ENCODE peak calls at places on chromosomes 4 and X, in eight cellular contexts. One of them, this sample, is unnamed.

GRCh38 chr4:11130195-11130975 is 298.3 kb downstream of the HS3ST1 start:
- DNase-seq in left ventricle myocardium superior: no peak
- DNase-seq in NT2/D1: no peak
- DNase-seq in activated gamma-delta T cell: no peak
- DNase-seq in left kidney: no peak
- DNase-seq in activated T-helper 1 cell treated with Interleukin-2 at 50 U/mL for 16 hours: no peak
- DNase-seq in upper lobe of right lung: no peak
- DNase-seq in amniotic stem cell: no peak
- DNase-seq in this sample: no peak

GRCh38 chr4:123588631-123589223 is 192.1 kb downstream of the SPRY1 start:
- DNase-seq in NT2/D1: no peak
- DNase-seq in left ventricle myocardium superior: no peak
- DNase-seq in left kidney: peak; percentile 42
- DNase-seq in activated T-helper 1 cell treated with Interleukin-2 at 50 U/mL for 16 hours: no peak
- DNase-seq in activated gamma-delta T cell: no peak
- DNase-seq in amniotic stem cell: peak; percentile 1
- DNase-seq in upper lobe of right lung: no peak
- DNase-seq in this sample: no peak

GRCh38 chr4:112510468-112511293 is 5.3 kb downstream of the NEUROG2 start:
- DNase-seq in activated T-helper 1 cell treated with Interleukin-2 at 50 U/mL for 16 hours: no peak
- DNase-seq in amniotic stem cell: no peak
- DNase-seq in NT2/D1: no peak
- DNase-seq in left kidney: peak; percentile 59
- DNase-seq in activated gamma-delta T cell: peak; percentile 5
- DNase-seq in upper lobe of right lung: no peak
- DNase-seq in left ventricle myocardium superior: no peak
- DNase-seq in this sample: no peak

GRCh38 chr4:133921280-133922195 is 280.1 kb downstream of the PABPC4L start:
- DNase-seq in left kidney: no peak
- DNase-seq in amniotic stem cell: no peak
- DNase-seq in activated gamma-delta T cell: no peak
- DNase-seq in NT2/D1: no peak
- DNase-seq in upper lobe of right lung: no peak
- DNase-seq in activated T-helper 1 cell treated with Interleukin-2 at 50 U/mL for 16 hours: no peak
- DNase-seq in left ventricle myocardium superior: no peak
- DNase-seq in this sample: no peak

GRCh38 chr4:7384003-7384928 is 50.5 kb downstream of the PSAPL1 start:
- DNase-seq in amniotic stem cell: no peak
- DNase-seq in activated T-helper 1 cell treated with Interleukin-2 at 50 U/mL for 16 hours: no peak
- DNase-seq in activated gamma-delta T cell: no peak
- DNase-seq in NT2/D1: no peak
- DNase-seq in upper lobe of right lung: peak; percentile 34
- DNase-seq in left kidney: no peak
- DNase-seq in left ventricle myocardium superior: no peak
- DNase-seq in this sample: peak; percentile 14

GRCh38 chrX:31547416-31547815 is 475.6 kb upstream of the FTHL17 start:
- DNase-seq in upper lobe of right lung: no peak
- DNase-seq in activated gamma-delta T cell: no peak
- DNase-seq in activated T-helper 1 cell treated with Interleukin-2 at 50 U/mL for 16 hours: no peak
- DNase-seq in left kidney: no peak
- DNase-seq in NT2/D1: no peak
- DNase-seq in amniotic stem cell: no peak
- DNase-seq in left ventricle myocardium superior: no peak
- DNase-seq in this sample: no peak

GRCh38 chrX:106611682-106612402 is at the start of gene RADX:
- DNase-seq in NT2/D1: peak; percentile 83
- DNase-seq in left ventricle myocardium superior: peak; percentile 83
- DNase-seq in amniotic stem cell: peak; percentile 1
- DNase-seq in left kidney: peak; percentile 92
- DNase-seq in activated T-helper 1 cell treated with Interleukin-2 at 50 U/mL for 16 hours: peak; percentile 72
- DNase-seq in activated gamma-delta T cell: peak; percentile 68
- DNase-seq in upper lobe of right lung: peak; percentile 91
- DNase-seq in this sample: peak; percentile 87

GRCh38 chr4:5278213-5278612 is 226.9 kb downstream of the STK32B start:
- DNase-seq in left kidney: no peak
- DNase-seq in upper lobe of right lung: no peak
- DNase-seq in left ventricle myocardium superior: no peak
- DNase-seq in activated T-helper 1 cell treated with Interleukin-2 at 50 U/mL for 16 hours: no peak
- DNase-seq in amniotic stem cell: no peak
- DNase-seq in activated gamma-delta T cell: no peak
- DNase-seq in NT2/D1: no peak
- DNase-seq in this sample: no peak

GRCh38 chrX:147958316-147958715 is 22.8 kb upstream of the FMR1NB start:
- DNase-seq in left ventricle myocardium superior: no peak
- DNase-seq in activated T-helper 1 cell treated with Interleukin-2 at 50 U/mL for 16 hours: no peak
- DNase-seq in upper lobe of right lung: no peak
- DNase-seq in activated gamma-delta T cell: no peak
- DNase-seq in NT2/D1: no peak
- DNase-seq in amniotic stem cell: no peak
- DNase-seq in left kidney: no peak
- DNase-seq in this sample: no peak

GRCh38 chrX:118528089-118528753 is 32.6 kb downstream of the DOCK11 start:
- DNase-seq in NT2/D1: no peak
- DNase-seq in amniotic stem cell: no peak
- DNase-seq in left ventricle myocardium superior: no peak
- DNase-seq in left kidney: no peak
- DNase-seq in upper lobe of right lung: peak; percentile 56
- DNase-seq in activated gamma-delta T cell: peak; percentile 17
- DNase-seq in activated T-helper 1 cell treated with Interleukin-2 at 50 U/mL for 16 hours: peak; percentile 20
- DNase-seq in this sample: peak; percentile 69

GRCh38 chr4:9765091-9765490 is 16.3 kb upstream of the DRD5 start:
- DNase-seq in NT2/D1: no peak
- DNase-seq in upper lobe of right lung: no peak
- DNase-seq in activated T-helper 1 cell treated with Interleukin-2 at 50 U/mL for 16 hours: no peak
- DNase-seq in left ventricle myocardium superior: peak; percentile 31
- DNase-seq in amniotic stem cell: no peak
- DNase-seq in activated gamma-delta T cell: no peak
- DNase-seq in left kidney: peak; percentile 56
- DNase-seq in this sample: peak; percentile 33

GRCh38 chr4:57127361-57127760 is 17.2 kb upstream of the IGFBP7 start:
- DNase-seq in activated gamma-delta T cell: no peak
- DNase-seq in upper lobe of right lung: no peak
- DNase-seq in activated T-helper 1 cell treated with Interleukin-2 at 50 U/mL for 16 hours: no peak
- DNase-seq in amniotic stem cell: no peak
- DNase-seq in left kidney: no peak
- DNase-seq in left ventricle myocardium superior: no peak
- DNase-seq in NT2/D1: no peak
- DNase-seq in this sample: no peak

GRCh38 chrX:9131066-9131465 is 97.1 kb upstream of the FAM9B start:
- DNase-seq in activated gamma-delta T cell: no peak
- DNase-seq in left kidney: no peak
- DNase-seq in amniotic stem cell: no peak
- DNase-seq in activated T-helper 1 cell treated with Interleukin-2 at 50 U/mL for 16 hours: no peak
- DNase-seq in left ventricle myocardium superior: no peak
- DNase-seq in NT2/D1: no peak
- DNase-seq in upper lobe of right lung: no peak
- DNase-seq in this sample: no peak

GRCh38 chrX:19212037-19212436 is 89.8 kb upstream of the ADGRG2 start:
- DNase-seq in left ventricle myocardium superior: no peak
- DNase-seq in left kidney: no peak
- DNase-seq in activated T-helper 1 cell treated with Interleukin-2 at 50 U/mL for 16 hours: no peak
- DNase-seq in amniotic stem cell: no peak
- DNase-seq in NT2/D1: no peak
- DNase-seq in activated gamma-delta T cell: no peak
- DNase-seq in upper lobe of right lung: no peak
- DNase-seq in this sample: no peak

GRCh38 chrX:47637546-47638195 is 7.9 kb upstream of the CFP start:
- DNase-seq in NT2/D1: no peak
- DNase-seq in amniotic stem cell: no peak
- DNase-seq in left ventricle myocardium superior: peak; percentile 58
- DNase-seq in activated T-helper 1 cell treated with Interleukin-2 at 50 U/mL for 16 hours: no peak
- DNase-seq in activated gamma-delta T cell: no peak
- DNase-seq in left kidney: peak; percentile 56
- DNase-seq in upper lobe of right lung: peak; percentile 84
- DNase-seq in this sample: peak; percentile 39

GRCh38 chr4:70954032-70954431 is 39.4 kb upstream of the DCK start:
- DNase-seq in left ventricle myocardium superior: no peak
- DNase-seq in NT2/D1: no peak
- DNase-seq in activated gamma-delta T cell: no peak
- DNase-seq in activated T-helper 1 cell treated with Interleukin-2 at 50 U/mL for 16 hours: no peak
- DNase-seq in upper lobe of right lung: no peak
- DNase-seq in left kidney: no peak
- DNase-seq in amniotic stem cell: no peak
- DNase-seq in this sample: no peak

GRCh38 chrX:20418379-20418778 is 151.7 kb upstream of the RPS6KA3 start:
- DNase-seq in left ventricle myocardium superior: no peak
- DNase-seq in amniotic stem cell: no peak
- DNase-seq in upper lobe of right lung: no peak
- DNase-seq in activated gamma-delta T cell: no peak
- DNase-seq in left kidney: no peak
- DNase-seq in NT2/D1: no peak
- DNase-seq in activated T-helper 1 cell treated with Interleukin-2 at 50 U/mL for 16 hours: no peak
- DNase-seq in this sample: no peak

GRCh38 chr4:24516926-24517325 is 67.4 kb downstream of the DHX15 start:
- DNase-seq in NT2/D1: no peak
- DNase-seq in left ventricle myocardium superior: no peak
- DNase-seq in activated T-helper 1 cell treated with Interleukin-2 at 50 U/mL for 16 hours: no peak
- DNase-seq in activated gamma-delta T cell: no peak
- DNase-seq in left kidney: no peak
- DNase-seq in amniotic stem cell: no peak
- DNase-seq in upper lobe of right lung: no peak
- DNase-seq in this sample: no peak

GRCh38 chr4:188682321-188682720 is 543.1 kb downstream of the TRIML1 start:
- DNase-seq in activated gamma-delta T cell: no peak
- DNase-seq in left ventricle myocardium superior: no peak
- DNase-seq in left kidney: no peak
- DNase-seq in NT2/D1: no peak
- DNase-seq in activated T-helper 1 cell treated with Interleukin-2 at 50 U/mL for 16 hours: no peak
- DNase-seq in upper lobe of right lung: no peak
- DNase-seq in amniotic stem cell: no peak
- DNase-seq in this sample: no peak

GRCh38 chrX:136126892-136127406 is 20.4 kb upstream of the FHL1 start:
- DNase-seq in activated gamma-delta T cell: no peak
- DNase-seq in upper lobe of right lung: no peak
- DNase-seq in left kidney: no peak
- DNase-seq in NT2/D1: no peak
- DNase-seq in left ventricle myocardium superior: no peak
- DNase-seq in activated T-helper 1 cell treated with Interleukin-2 at 50 U/mL for 16 hours: no peak
- DNase-seq in amniotic stem cell: no peak
- DNase-seq in this sample: no peak

GRCh38 chrX:39973810-39974209 is 123.9 kb downstream of the BCOR start:
- DNase-seq in activated gamma-delta T cell: no peak
- DNase-seq in amniotic stem cell: no peak
- DNase-seq in left ventricle myocardium superior: no peak
- DNase-seq in NT2/D1: no peak
- DNase-seq in left kidney: no peak
- DNase-seq in upper lobe of right lung: no peak
- DNase-seq in activated T-helper 1 cell treated with Interleukin-2 at 50 U/mL for 16 hours: no peak
- DNase-seq in this sample: no peak

GRCh38 chr4:187019896-187020295 is 296.2 kb upstream of the FAT1 start:
- DNase-seq in NT2/D1: peak; percentile 6
- DNase-seq in left kidney: no peak
- DNase-seq in activated gamma-delta T cell: no peak
- DNase-seq in activated T-helper 1 cell treated with Interleukin-2 at 50 U/mL for 16 hours: no peak
- DNase-seq in left ventricle myocardium superior: no peak
- DNase-seq in amniotic stem cell: no peak
- DNase-seq in upper lobe of right lung: no peak
- DNase-seq in this sample: no peak

GRCh38 chr4:86940176-86940575 is 5.4 kb downstream of the AFF1 start:
- DNase-seq in amniotic stem cell: no peak
- DNase-seq in activated T-helper 1 cell treated with Interleukin-2 at 50 U/mL for 16 hours: no peak
- DNase-seq in activated gamma-delta T cell: no peak
- DNase-seq in left ventricle myocardium superior: no peak
- DNase-seq in upper lobe of right lung: no peak
- DNase-seq in left kidney: no peak
- DNase-seq in NT2/D1: no peak
- DNase-seq in this sample: no peak

GRCh38 chr4:4950891-4951290 is 68.4 kb downstream of the CYTL1 start:
- DNase-seq in NT2/D1: no peak
- DNase-seq in amniotic stem cell: no peak
- DNase-seq in upper lobe of right lung: no peak
- DNase-seq in left ventricle myocardium superior: no peak
- DNase-seq in activated T-helper 1 cell treated with Interleukin-2 at 50 U/mL for 16 hours: no peak
- DNase-seq in activated gamma-delta T cell: no peak
- DNase-seq in left kidney: no peak
- DNase-seq in this sample: no peak

GRCh38 chr4:124591646-124592045 is 120.9 kb downstream of the ANKRD50 start:
- DNase-seq in activated gamma-delta T cell: no peak
- DNase-seq in amniotic stem cell: no peak
- DNase-seq in upper lobe of right lung: no peak
- DNase-seq in activated T-helper 1 cell treated with Interleukin-2 at 50 U/mL for 16 hours: no peak
- DNase-seq in left ventricle myocardium superior: no peak
- DNase-seq in left kidney: peak; percentile 56
- DNase-seq in NT2/D1: no peak
- DNase-seq in this sample: no peak

GRCh38 chrX:64994131-64994798 is 18.0 kb upstream of the ZC4H2 start:
- DNase-seq in NT2/D1: no peak
- DNase-seq in left kidney: no peak
- DNase-seq in upper lobe of right lung: no peak
- DNase-seq in amniotic stem cell: no peak
- DNase-seq in activated T-helper 1 cell treated with Interleukin-2 at 50 U/mL for 16 hours: no peak
- DNase-seq in activated gamma-delta T cell: no peak
- DNase-seq in left ventricle myocardium superior: no peak
- DNase-seq in this sample: no peak

GRCh38 chr4:137543198-137543597 is 10.9 kb upstream of the PCDH18 start:
- DNase-seq in left ventricle myocardium superior: no peak
- DNase-seq in activated T-helper 1 cell treated with Interleukin-2 at 50 U/mL for 16 hours: no peak
- DNase-seq in left kidney: peak; percentile 27
- DNase-seq in amniotic stem cell: no peak
- DNase-seq in activated gamma-delta T cell: no peak
- DNase-seq in upper lobe of right lung: no peak
- DNase-seq in NT2/D1: peak; percentile 82
- DNase-seq in this sample: no peak

This sample was measured in activated CD4-positive, alpha-beta memory T cell treated with anti-CD3 and anti-CD28 coated beads, Interleukin-2, amount 10 ng/mL, durations not matched to agents 7 days and 5 days.